ENCODE peak calls at places on chromosomes 5 and 9, in five cellular contexts. V is CD8-positive, alpha-beta memory T cell; F is thyroid gland; K is ovary; Q is cardiac muscle cell. C is an unnamed sample. For H3K4me1, the result is how much of the 10 kb centered on the place peaks cover.

GRCh38 chr9:123318192-123318591 is 37.8 kb upstream of the CRB2 start:
- DNase-seq in F (peak), V (no peak), Q (peak), K (no peak), C (no peak)

GRCh38 chr5:96004754-96005153 is 43.1 kb upstream of the ELL2 start:
- DNase-seq in K (no peak), Q (no peak), V (no peak), F (no peak), C (no peak)

GRCh38 chr9:83106272-83106671 is 43.3 kb upstream of the RASEF start:
- DNase-seq in Q (no peak), K (no peak), F (no peak), V (no peak), C (no peak)

GRCh38 chr5:159362190-159362589 is 31.9 kb upstream of the IL12B start:
- DNase-seq in V (no peak), Q (no peak), F (no peak), K (no peak), C (no peak)

GRCh38 chr5:113487411-113487778 is 858 bp downstream of the MCC start:
- DNase-seq in F (peak), K (no peak), V (no peak), Q (peak), C (no peak)

GRCh38 chr9:27005491-27005890 is at the start of gene LRRC19:
- DNase-seq in Q (no peak), V (no peak), K (no peak), F (no peak), C (no peak)

GRCh38 chr5:179309383-179309670 is 35.9 kb downstream of the ADAMTS2 start:
- DNase-seq in V (no peak), F (no peak), K (no peak), Q (no peak), C (peak)

GRCh38 chr5:94266170-94266569 is 352.2 kb downstream of the KIAA0825 start:
- DNase-seq in Q (no peak), V (no peak), F (no peak), K (no peak), C (no peak)

GRCh38 chr5:1708592-1709141 is 91.0 kb downstream of the MRPL36 start:
- DNase-seq in F (peak), V (no peak), K (no peak), Q (no peak), C (no peak)

GRCh38 chr9:108374606-108375005 is 481.2 kb downstream of the ACTL7B start:
- DNase-seq in Q (no peak), K (no peak), V (no peak), F (no peak), C (no peak)

GRCh38 chr9:132207839-132208615 is 46.2 kb downstream of the NTNG2 start:
- DNase-seq in V (no peak), F (no peak), Q (no peak), K (no peak), C (no peak)

GRCh38 chr9:122904466-122904822 is 715 bp downstream of the RC3H2 start:
- DNase-seq in V (peak), K (peak), F (peak), Q (peak), C (peak)

GRCh38 chr5:149917073-149917676 is 27.4 kb downstream of the PDE6A start:
- DNase-seq in V (no peak), Q (peak), F (no peak), K (no peak), C (no peak)

GRCh38 chr9:17403539-17403938 is 175.3 kb upstream of the SH3GL2 start:
- DNase-seq in F (no peak), V (no peak), K (no peak), Q (no peak), C (no peak)

GRCh38 chr9:98575379-98576346 is 133.1 kb downstream of the GABBR2 start:
- DNase-seq in K (no peak), Q (peak), V (no peak), F (no peak), C (no peak)

GRCh38 chr9:120919639-120920494 is 6.7 kb downstream of the TRAF1 start:
- DNase-seq in V (peak), K (no peak), F (no peak), Q (no peak), C (no peak)
- H3K27ac ChIP-seq in V (peak), K (no peak), F (peak), Q (peak), C (peak)

GRCh38 chr9:124733964-124734740 is 37.0 kb downstream of the NR6A1 start:
- DNase-seq in Q (no peak), K (no peak), F (peak), V (no peak), C (no peak)
- H3K4me1 ChIP-seq in Q (under half), K (under half), F (under half), V (under half), C (under half)

DNA sequence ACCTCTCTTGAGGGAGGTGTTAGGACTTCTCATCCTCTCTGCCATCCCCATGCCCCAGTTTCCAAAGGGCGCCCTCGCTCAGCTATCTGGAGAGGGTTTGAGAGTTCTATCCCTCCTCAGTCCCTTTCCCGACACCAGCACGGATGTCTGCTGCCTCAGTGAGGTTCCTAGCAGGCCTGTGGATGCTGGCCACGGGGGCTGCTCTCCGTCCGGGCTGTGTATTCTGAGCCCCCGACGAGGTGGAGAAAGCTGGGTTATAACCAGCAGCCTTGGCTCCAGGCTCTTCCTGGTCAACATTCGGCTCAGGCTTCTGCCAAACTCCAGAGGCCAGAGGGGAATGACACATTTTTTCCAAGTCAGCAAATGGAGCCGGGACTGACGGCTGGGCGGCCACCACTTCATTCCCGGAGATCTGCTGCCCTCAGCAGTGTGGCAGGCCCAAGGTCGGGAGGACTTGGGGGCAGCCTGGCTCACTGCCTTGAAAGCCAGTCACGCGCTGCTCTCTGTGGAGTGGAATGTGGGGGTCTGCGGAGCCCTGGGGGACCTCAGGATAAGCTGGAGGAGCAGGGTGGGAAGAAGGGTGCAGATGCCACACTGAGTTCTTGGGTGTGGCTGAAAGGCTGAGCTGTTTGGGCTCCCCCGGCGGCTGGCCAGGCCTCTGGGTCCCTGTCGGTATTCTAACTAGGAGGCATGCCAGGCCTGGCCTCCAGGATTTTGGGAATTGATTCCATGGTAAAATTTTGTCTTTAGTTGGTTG is 27.4 kb downstream of the PTPA start:
- DNase-seq in Q (peak), V (no peak), K (peak), F (peak), C (peak)
- H3K27ac ChIP-seq in Q (peak), V (no peak), K (peak), F (peak), C (peak)

GRCh38 chr9:137188490-137189296 is at the start of the genes ANAPC2 and SSNA1:
- DNase-seq in F (peak), V (peak), Q (peak), K (peak), C (peak)

GRCh38 chr9:137189297-137190295 is 1.1 kb downstream of the SSNA1 start:
- DNase-seq in V (no peak), K (no peak), F (no peak), Q (no peak), C (no peak)

GRCh38 chr9:137186385-137186784 is 2.0 kb downstream of the ANAPC2 start:
- DNase-seq in V (no peak), Q (no peak), F (no peak), K (no peak), C (no peak)

GRCh38 chr9:137187386-137187785 is 974 bp downstream of the ANAPC2 start:
- DNase-seq in Q (no peak), K (no peak), F (no peak), V (no peak), C (no peak)

GRCh38 chr9:137188086-137188489 is 272 bp downstream of the ANAPC2 start:
- DNase-seq in Q (no peak), F (no peak), V (no peak), K (no peak), C (no peak)
- H3K4me1 ChIP-seq in Q (under half), F (under half), V (under half), K (under half), C (under half)

GRCh38 chr5:134132372-134133212 is 18.1 kb downstream of the TCF7 start:
- DNase-seq in F (no peak), V (peak), Q (no peak), K (no peak), C (peak)

GRCh38 chr5:134129411-134130238 is 15.1 kb downstream of the TCF7 start:
- DNase-seq in F (no peak), Q (no peak), V (no peak), K (no peak), C (no peak)

GRCh38 chr5:134131578-134132350 is 17.3 kb downstream of the TCF7 start:
- DNase-seq in K (no peak), F (no peak), Q (no peak), V (no peak), C (no peak)

GRCh38 chr5:134130239-134130945 is 15.9 kb downstream of the TCF7 start:
- DNase-seq in K (no peak), Q (no peak), V (no peak), F (no peak), C (peak)

DNA sequence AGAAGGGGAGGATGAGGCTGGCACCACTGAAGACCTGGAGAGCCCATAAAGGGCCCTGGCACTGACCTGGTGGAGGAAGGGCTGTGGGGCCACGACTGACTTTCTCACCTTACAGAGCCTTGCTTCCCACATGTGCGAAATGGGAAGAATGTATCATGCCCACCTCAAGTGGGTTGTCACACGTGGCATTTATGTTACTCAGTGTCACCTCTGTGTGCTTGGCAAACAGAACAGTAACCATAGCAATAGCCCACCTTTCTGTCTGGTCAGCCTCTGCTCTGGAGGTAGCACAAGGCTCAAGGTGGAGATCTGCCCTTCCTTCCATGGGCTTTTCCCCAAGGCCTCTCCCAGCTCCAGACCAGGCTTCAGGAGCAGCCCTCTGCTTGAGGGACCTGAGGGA is 16.7 kb downstream of the TCF7 start:
- DNase-seq in Q (no peak), F (no peak), K (no peak), V (no peak), C (no peak)
- H3K27ac ChIP-seq in Q (no peak), F (no peak), K (no peak), V (peak), C (no peak)

DNA sequence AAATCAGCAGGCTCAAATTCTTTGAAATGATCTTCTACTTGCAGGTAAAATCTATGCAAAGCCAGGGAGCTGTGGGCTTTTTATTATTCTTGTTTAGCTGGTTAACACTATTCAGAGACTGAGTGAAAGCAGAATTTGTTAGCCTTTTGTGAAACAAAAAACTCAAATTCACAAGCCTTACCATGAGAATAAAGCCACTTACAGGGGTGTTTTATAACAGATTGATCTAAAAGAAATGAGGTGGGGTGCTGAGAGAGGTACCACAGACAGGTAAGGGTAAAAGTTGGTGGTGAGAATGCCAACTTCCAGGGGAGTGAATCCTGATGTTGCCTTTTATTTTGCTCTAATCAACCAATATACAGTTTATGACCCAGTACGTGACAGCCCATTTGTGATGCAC is 1585.6 kb downstream of the EFNA5 start:
- DNase-seq in Q (no peak), K (no peak), V (no peak), F (no peak), C (no peak)
- H3K4me1 ChIP-seq in Q (under half), K (under half), V (under half), F (under half), C (under half)

DNA sequence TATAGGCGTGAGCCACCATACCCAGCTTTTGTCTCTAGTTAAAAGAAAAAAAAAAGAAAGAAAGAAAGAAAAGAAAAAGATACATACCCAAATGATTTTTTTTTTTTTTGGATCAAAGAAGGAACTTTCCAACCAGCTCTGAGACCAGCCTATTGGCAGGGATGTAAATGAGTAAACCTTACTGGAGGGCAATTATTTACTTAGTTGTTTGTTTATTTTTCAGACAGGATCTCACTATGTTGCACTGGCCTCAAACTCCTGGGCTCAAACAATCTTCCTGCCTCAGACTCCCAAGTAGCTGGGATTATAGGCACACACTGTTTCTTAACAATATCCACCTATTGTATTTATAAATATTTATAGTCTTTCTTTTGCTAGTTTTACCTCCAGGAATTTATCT is 10.9 kb upstream of the SPOUT1 start:
- DNase-seq in V (no peak), K (no peak), F (no peak), Q (no peak), C (no peak)
- H3K27ac ChIP-seq in V (no peak), K (no peak), F (no peak), Q (no peak), C (no peak)

DNA sequence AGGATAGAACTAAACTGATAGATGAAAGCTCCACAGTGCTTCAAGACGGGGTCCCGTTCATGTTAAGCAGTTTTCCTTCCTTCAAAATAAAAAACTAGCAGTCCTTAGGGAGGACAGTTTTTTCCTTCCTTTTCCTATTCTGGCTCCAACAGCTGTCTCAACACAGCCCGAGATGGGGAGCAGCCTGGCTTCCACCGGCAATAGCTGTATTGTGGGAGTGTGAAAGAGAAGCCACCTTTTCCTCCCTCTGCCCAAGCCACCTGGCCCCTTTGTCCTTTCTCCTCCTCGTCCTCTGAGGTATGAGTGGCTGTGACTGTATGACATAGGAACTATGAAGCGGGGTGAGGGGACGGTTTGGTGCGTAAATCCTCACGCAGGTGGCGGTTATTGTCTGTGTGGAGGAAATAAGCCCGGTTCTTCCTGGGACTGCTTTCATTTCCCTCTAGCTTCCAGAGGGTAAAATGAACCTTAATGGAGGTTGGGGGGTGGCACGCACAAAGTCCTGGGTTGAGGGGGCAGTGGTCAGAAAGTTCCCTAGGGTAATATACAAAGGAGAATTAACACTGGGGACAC is 292.0 kb upstream of the DMRT1 start:
- DNase-seq in K (no peak), F (no peak), Q (no peak), V (no peak), C (no peak)
- H3K4me1 ChIP-seq in K (under half), F (under half), Q (half or more), V (under half), C (under half)

GRCh38 chr5:74251106-74252032 is 389.2 kb downstream of the ENC1 start:
- DNase-seq in V (no peak), K (peak), Q (peak), F (no peak), C (peak)
- H3K27ac ChIP-seq in V (no peak), K (no peak), Q (no peak), F (no peak), C (no peak)